ENCODE peak calls at places on chromosomes 6 and 20, in five cellular contexts. O is HS-5, X is skeletal muscle cell, Z is B cell, R is NCI-H1417. G is an unnamed sample.

GRCh38 chr6:138485005-138485545 is 14.2 kb downstream of the NHSL1 start:
- DNase-seq in O (no peak), X (no peak), Z (no peak), R (peak; percentile 55), G (no peak)

GRCh38 chr20:37979021-37979985 is 54.0 kb downstream of the TTI1 start:
- DNase-seq in O (no peak), X (no peak), Z (no peak), R (no peak), G (no peak)

GRCh38 chr6:146546440-146546839 is 2.8 kb downstream of the RAB32 start:
- DNase-seq in O (peak; percentile 91), X (peak; percentile 59), Z (no peak), R (no peak), G (peak; percentile 87)

GRCh38 chr6:92586236-92586977 is 833.0 kb downstream of the EPHA7 start:
- DNase-seq in O (no peak), X (no peak), Z (no peak), R (no peak), G (no peak)

GRCh38 chr6:13830803-13831202 is 16.4 kb upstream of the MCUR1 start:
- DNase-seq in O (no peak), X (no peak), Z (no peak), R (no peak), G (no peak)

GRCh38 chr6:143555582-143555981 is 44.1 kb upstream of the FUCA2 start:
- DNase-seq in O (no peak), X (no peak), Z (no peak), R (peak; percentile 30), G (no peak)

GRCh38 chr20:62087227-62087626 is 21.5 kb upstream of the TAF4 start:
- DNase-seq in O (no peak), X (no peak), Z (no peak), R (no peak), G (no peak)

GRCh38 chr20:621115-621756 is 11.1 kb upstream of the TCF15 start:
- DNase-seq in O (peak; percentile 53), X (no peak), Z (no peak), R (no peak), G (no peak)

GRCh38 chr20:3039426-3039825 is 4.0 kb upstream of the GNRH2 start:
- DNase-seq in O (no peak), X (no peak), Z (no peak), R (no peak), G (no peak)

GRCh38 chr6:74939309-74939708 is 266.5 kb downstream of the COL12A1 start:
- DNase-seq in O (no peak), X (no peak), Z (no peak), R (no peak), G (no peak)

GRCh38 chr6:137967689-137968467 is 100.8 kb downstream of the TNFAIP3 start:
- DNase-seq in O (no peak), X (no peak), Z (no peak), R (no peak), G (no peak)

GRCh38 chr6:81812416-81812815 is 59.9 kb upstream of the TENT5A start:
- DNase-seq in O (no peak), X (no peak), Z (no peak), R (no peak), G (no peak)

GRCh38 chr20:35741892-35742740 is at the start of gene RBM39:
- DNase-seq in O (peak; percentile 100), X (peak; percentile 100), Z (peak; percentile 80), R (peak; percentile 100), G (peak; percentile 100)

GRCh38 chr6:44036196-44036595 is 91.1 kb downstream of the MRPL14 start:
- DNase-seq in O (no peak), X (no peak), Z (no peak), R (no peak), G (no peak)

GRCh38 chr6:136463796-136464542 is 86.3 kb downstream of the MAP7 start:
- DNase-seq in O (no peak), X (no peak), Z (no peak), R (no peak), G (no peak)

GRCh38 chr6:42025066-42025789 is 25.1 kb upstream of the TAF8 start:
- DNase-seq in O (no peak), X (no peak), Z (peak; percentile 87), R (no peak), G (no peak)

GRCh38 chr6:29665942-29666825 is 9.3 kb downstream of the MOG start:
- DNase-seq in O (no peak), X (no peak), Z (no peak), R (no peak), G (no peak)

GRCh38 chr6:37061157-37061804 is 55.8 kb downstream of the FGD2 start:
- DNase-seq in O (no peak), X (no peak), Z (no peak), R (no peak), G (no peak)

GRCh38 chr6:128932061-128932460 is 49.1 kb downstream of the LAMA2 start:
- DNase-seq in O (no peak), X (no peak), Z (no peak), R (no peak), G (peak; percentile 6)

GRCh38 chr20:57661201-57662027 is 41.2 kb upstream of the ZBP1 start:
- DNase-seq in O (no peak), X (no peak), Z (peak; percentile 21), R (no peak), G (no peak)

GRCh38 chr6:76441850-76442249 is 369.4 kb upstream of the IMPG1 start:
- DNase-seq in O (no peak), X (no peak), Z (no peak), R (no peak), G (no peak)

GRCh38 chr20:13771853-13772453 is 12.8 kb downstream of the ESF1 start:
- DNase-seq in O (no peak), X (no peak), Z (peak; percentile 22), R (no peak), G (no peak)

GRCh38 chr6:29702519-29703103 is 20.6 kb upstream of the HLA-F start:
- DNase-seq in O (no peak), X (no peak), Z (peak; percentile 78), R (no peak), G (no peak)

G was measured in fibroblast of the conjunctiva.